ENCODE peak calls at places on chromosome 22, in four cellular contexts. F is IMR-90, T is Peyer's patch, J is A549. E is an unnamed sample.

GRCh38 chr22:23772315-23773246 is at the start of gene MMP11:
- DNase-seq in F (no peak), T (peak), J (no peak), E (no peak)

GRCh38 chr22:47165998-47166397 is 403.5 kb downstream of the TBC1D22A start:
- DNase-seq in F (no peak), T (peak), J (no peak), E (no peak)

GRCh38 chr22:37744589-37744988 is 47.7 kb downstream of the TRIOBP start:
- DNase-seq in F (no peak), T (no peak), J (no peak), E (no peak)

GRCh38 chr22:46612904-46613605 is 7.1 kb upstream of the GRAMD4 start:
- DNase-seq in F (no peak), T (peak), J (no peak), E (no peak)

GRCh38 chr22:27260087-27260730 is 541.3 kb downstream of the MN1 start:
- DNase-seq in F (no peak), T (no peak), J (no peak), E (no peak)

GRCh38 chr22:17924735-17925727 is 99.3 kb downstream of the MICAL3 start:
- DNase-seq in F (no peak), T (no peak), J (no peak), E (no peak)

GRCh38 chr22:20651286-20651685 is 122.6 kb upstream of the SERPIND1 start:
- DNase-seq in F (no peak), T (no peak), J (no peak), E (peak)

GRCh38 chr22:25658641-25659040 is 83.3 kb upstream of the MYO18B start:
- DNase-seq in F (no peak), T (no peak), J (no peak), E (no peak)

GRCh38 chr22:47486569-47487312 is 724.3 kb downstream of the TBC1D22A start:
- DNase-seq in F (no peak), T (no peak), J (no peak), E (no peak)

GRCh38 chr22:48853627-48854240 is 973.9 kb downstream of the BRD1 start:
- DNase-seq in F (no peak), T (no peak), J (no peak), E (no peak)

GRCh38 chr22:20033045-20033706 is 12.3 kb downstream of the TANGO2 start:
- DNase-seq in F (no peak), T (no peak), J (no peak), E (no peak)

GRCh38 chr22:40728731-40729189 is 49.5 kb downstream of the MCHR1 start:
- DNase-seq in F (no peak), T (no peak), J (no peak), E (no peak)

GRCh38 chr22:23497016-23497885 is 82.8 kb downstream of the IGLL1 start:
- DNase-seq in F (no peak), T (no peak), J (no peak), E (no peak)

GRCh38 chr22:20319745-20320658 is at the start of gene DGCR6L:
- DNase-seq in F (peak), T (peak), J (peak), E (peak)

GRCh38 chr22:24161909-24162308 is 19.4 kb upstream of the SUSD2 start:
- DNase-seq in F (no peak), T (no peak), J (no peak), E (no peak)

GRCh38 chr22:40116496-40117200 is 61.1 kb upstream of the TNRC6B start:
- DNase-seq in F (no peak), T (no peak), J (no peak), E (no peak)

GRCh38 chr22:48607901-48608650 is 1219.6 kb downstream of the BRD1 start:
- DNase-seq in F (no peak), T (no peak), J (no peak), E (no peak)

GRCh38 chr22:19719055-19719482 is 4.3 kb upstream of the GP1BB start:
- DNase-seq in F (no peak), T (no peak), J (no peak), E (no peak)

GRCh38 chr22:27358096-27358870 is 443.3 kb downstream of the MN1 start:
- DNase-seq in F (no peak), T (no peak), J (no peak), E (peak)

GRCh38 chr22:41989246-41989645 is 9.3 kb upstream of the WBP2NL start:
- DNase-seq in F (no peak), T (no peak), J (no peak), E (no peak)

GRCh38 chr22:38213319-38214247 is 11.8 kb downstream of the MAFF start:
- DNase-seq in F (no peak), T (peak), J (no peak), E (no peak)

GRCh38 chr22:49645257-49645656 is 182.4 kb downstream of the BRD1 start:
- DNase-seq in F (no peak), T (no peak), J (no peak), E (no peak)

GRCh38 chr22:23384899-23385298 is 195.2 kb downstream of the IGLL1 start:
- DNase-seq in F (no peak), T (peak), J (no peak), E (no peak)

GRCh38 chr22:17706451-17706900 is 67.8 kb downstream of the BID start:
- DNase-seq in F (peak), T (no peak), J (peak), E (no peak)

GRCh38 chr22:25509391-25509791 is 55.1 kb upstream of the GRK3 start:
- DNase-seq in F (peak), T (no peak), J (no peak), E (peak)

GRCh38 chr22:50488886-50489285 is 2.2 kb downstream of the MIOX start:
- DNase-seq in F (no peak), T (no peak), J (no peak), E (no peak)

GRCh38 chr22:19928207-19928606 is 13.4 kb upstream of the COMT start:
- DNase-seq in F (no peak), T (no peak), J (no peak), E (no peak)

DNA sequence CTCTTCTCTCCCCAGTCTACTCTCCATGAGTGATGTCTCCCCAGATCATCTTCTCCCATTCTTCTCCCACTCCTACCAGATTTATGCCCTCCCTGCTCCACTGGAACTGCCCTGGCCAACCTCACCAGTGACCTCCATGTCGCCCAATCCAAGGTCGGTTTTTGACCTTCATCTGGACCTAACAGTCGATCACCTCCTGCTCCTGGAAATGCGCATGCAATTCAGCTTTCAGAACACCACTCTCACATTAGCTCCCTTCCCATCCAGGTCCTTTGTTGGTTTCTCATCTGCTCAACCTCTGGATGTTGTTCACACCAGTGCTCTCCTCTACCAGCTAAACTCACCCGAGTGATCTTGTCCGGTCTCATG is 5.3 kb downstream of the RIBC2 start:
- DNase-seq in F (no peak), T (no peak), J (no peak), E (no peak)
- H3K4me3 ChIP-seq in F (no peak), T (no peak), J (no peak), E (no peak)

GRCh38 chr22:29765905-29766631 is 739 bp downstream of the ZMAT5 start:
- DNase-seq in F (no peak), T (no peak), J (no peak), E (no peak)

GRCh38 chr22:29769723-29770321 is 2.7 kb downstream of the UQCR10 start:
- DNase-seq in F (no peak), T (no peak), J (no peak), E (no peak)

GRCh38 chr22:29768052-29768680 is 997 bp downstream of the UQCR10 start:
- DNase-seq in F (no peak), T (no peak), J (no peak), E (no peak)

GRCh38 chr22:29766632-29767288 is at the start of gene ZMAT5:
- DNase-seq in F (peak), T (peak), J (peak), E (no peak)

GRCh38 chr22:29767289-29768051 is at the start of gene UQCR10:
- DNase-seq in F (peak), T (peak), J (peak), E (no peak)
- TF ChIP-seq POLR2A in F (peak), T (peak), J (peak), E (no peak)

GRCh38 chr22:22166941-22167713 is 77.5 kb upstream of the VPREB1 start:
- DNase-seq in F (no peak), T (no peak), J (no peak), E (no peak)

GRCh38 chr22:22165936-22166710 is 78.5 kb upstream of the VPREB1 start:
- DNase-seq in F (no peak), T (no peak), J (no peak), E (no peak)

GRCh38 chr22:22168941-22169867 is 75.4 kb upstream of the VPREB1 start:
- DNase-seq in F (no peak), T (no peak), J (no peak), E (no peak)

GRCh38 chr22:22168190-22168940 is 76.2 kb upstream of the VPREB1 start:
- DNase-seq in F (peak), T (no peak), J (peak), E (no peak)

GRCh38 chr22:22167791-22168189 is 76.8 kb upstream of the VPREB1 start:
- DNase-seq in F (no peak), T (no peak), J (no peak), E (no peak)
- H3K4me3 ChIP-seq in F (no peak), T (peak), J (peak), E (no peak)

GRCh38 chr22:31630331-31631329 is 31.4 kb downstream of the PISD start:
- DNase-seq in F (peak), T (peak), J (peak), E (no peak)
- TF ChIP-seq POLR2A in F (peak), T (no peak), J (peak), E (no peak)

GRCh38 chr22:43996170-43996980 is 27.7 kb upstream of the PARVB start:
- DNase-seq in F (no peak), T (peak), J (no peak), E (no peak)
- H3K4me3 ChIP-seq in F (no peak), T (peak), J (no peak), E (peak)

GRCh38 chr22:21702700-21703683 is 32.6 kb downstream of the YPEL1 start:
- DNase-seq in F (no peak), T (peak), J (no peak), E (no peak)
- TF ChIP-seq POLR2A in F (no peak), T (no peak), J (no peak), E (no peak)

E was measured in vagina.